ENCODE peak calls at places on chromosomes 3 and 15, in six cellular contexts. M is A673, E is dorsolateral prefrontal cortex, U is Calu3, Z is natural killer cell, Y is heart left ventricle. D is an unnamed sample.

GRCh38 chr3:153429821-153430220 is 267.8 kb downstream of the RAP2B start:
- DNase-seq in M (peak), E (no peak), U (no peak), Z (no peak), Y (no peak), D (no peak)

GRCh38 chr3:73327052-73327451 is 265.6 kb downstream of the EBLN2 start:
- DNase-seq in M (no peak), E (no peak), U (no peak), Z (no peak), Y (no peak), D (no peak)

GRCh38 chr15:62112616-62113593 is 46.1 kb downstream of the C2CD4A start:
- DNase-seq in M (peak), E (no peak), U (peak), Z (no peak), Y (no peak), D (no peak)

GRCh38 chr15:44381223-44381622 is 46.2 kb upstream of the CTDSPL2 start:
- DNase-seq in M (no peak), E (no peak), U (no peak), Z (no peak), Y (no peak), D (no peak)

GRCh38 chr3:102036015-102036414 is 186.7 kb downstream of the NFKBIZ start:
- DNase-seq in M (no peak), E (no peak), U (no peak), Z (no peak), Y (no peak), D (no peak)

GRCh38 chr3:11212784-11213183 is 58.5 kb downstream of the HRH1 start:
- DNase-seq in M (no peak), E (no peak), U (no peak), Z (no peak), Y (no peak), D (no peak)

GRCh38 chr15:71781179-71781964 is 29.0 kb upstream of the NR2E3 start:
- DNase-seq in M (no peak), E (no peak), U (no peak), Z (no peak), Y (no peak), D (peak)

GRCh38 chr3:106707347-106707746 is 669.9 kb upstream of the CCDC54 start:
- DNase-seq in M (no peak), E (no peak), U (no peak), Z (no peak), Y (no peak), D (no peak)

GRCh38 chr3:179589143-179589542 is 15.3 kb downstream of the MRPL47 start:
- DNase-seq in M (no peak), E (no peak), U (no peak), Z (no peak), Y (no peak), D (no peak)

GRCh38 chr3:50390523-50391177 is 31.3 kb upstream of the TMEM115 start:
- DNase-seq in M (no peak), E (no peak), U (no peak), Z (no peak), Y (peak), D (no peak)

GRCh38 chr15:22259881-22260421 is 179.6 kb downstream of the OR4M2 start:
- DNase-seq in M (no peak), E (no peak), U (no peak), Z (no peak), Y (no peak), D (no peak)

GRCh38 chr3:30199855-30200254 is 406.5 kb upstream of the TGFBR2 start:
- DNase-seq in M (no peak), E (no peak), U (no peak), Z (no peak), Y (no peak), D (no peak)
- TF ChIP-seq CTCF in M (no peak), E (no peak), U (no peak), Z (no peak), Y (no peak), D (no peak)

GRCh38 chr3:148975696-148976095 is 15.6 kb upstream of the GYG1 start:
- DNase-seq in M (no peak), E (no peak), U (no peak), Z (no peak), Y (no peak), D (no peak)

GRCh38 chr3:148975277-148975676 is 16.1 kb upstream of the GYG1 start:
- DNase-seq in M (no peak), E (no peak), U (no peak), Z (no peak), Y (peak), D (no peak)

DNA sequence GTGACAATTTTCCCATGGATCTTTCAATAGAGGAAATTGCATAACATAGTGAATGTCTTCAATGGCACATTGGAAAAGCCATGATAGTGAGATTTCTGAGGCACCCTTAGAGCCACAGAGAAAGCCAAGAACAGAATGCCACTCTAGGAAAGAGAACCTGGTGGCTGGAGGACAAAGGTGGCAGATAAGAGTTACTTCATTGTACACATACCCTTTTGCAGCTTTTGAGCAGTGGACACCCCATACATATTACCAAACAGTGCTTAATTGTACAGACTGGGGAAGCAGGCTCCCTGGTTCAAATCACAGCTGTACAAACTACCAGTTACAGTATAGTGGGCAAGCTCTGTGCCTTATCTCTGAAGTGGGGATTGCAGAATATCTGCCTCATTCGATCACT is 10.1 kb upstream of the GYG1 start:
- DNase-seq in M (no peak), E (no peak), U (no peak), Z (no peak), Y (no peak), D (no peak)
- TF ChIP-seq CTCF in M (no peak), E (no peak), U (no peak), Z (no peak), Y (no peak), D (no peak)

GRCh38 chr3:100956276-100956675 is 36.9 kb downstream of the ABI3BP start:
- DNase-seq in M (no peak), E (no peak), U (no peak), Z (no peak), Y (no peak), D (no peak)

GRCh38 chr3:100957407-100958100 is 35.7 kb downstream of the ABI3BP start:
- DNase-seq in M (no peak), E (no peak), U (no peak), Z (no peak), Y (no peak), D (no peak)

GRCh38 chr3:100954990-100955389 is 38.2 kb downstream of the ABI3BP start:
- DNase-seq in M (no peak), E (no peak), U (no peak), Z (no peak), Y (peak), D (no peak)

GRCh38 chr3:100954199-100954935 is 38.9 kb downstream of the ABI3BP start:
- DNase-seq in M (no peak), E (no peak), U (no peak), Z (no peak), Y (no peak), D (no peak)

DNA sequence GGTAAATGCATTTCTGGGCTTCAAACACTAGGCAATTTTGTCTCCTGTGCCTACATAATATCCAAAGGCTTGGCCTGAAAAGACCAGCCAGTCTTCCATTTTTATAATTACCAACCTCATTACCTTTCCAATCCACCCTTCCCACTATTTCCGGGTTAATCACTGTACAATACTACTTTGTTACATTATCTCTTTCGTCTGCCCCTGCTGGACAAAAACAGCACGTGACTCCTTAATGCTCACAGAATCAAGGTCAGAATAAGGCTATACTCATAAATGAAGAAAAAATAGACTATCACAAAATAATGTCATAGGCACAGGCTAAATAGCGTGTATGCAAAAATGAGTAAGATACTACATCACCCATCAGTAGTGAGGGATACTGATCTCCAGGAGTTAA is 40.1 kb downstream of the ABI3BP start:
- DNase-seq in M (no peak), E (no peak), U (no peak), Z (no peak), Y (no peak), D (no peak)
- TF ChIP-seq CTCF in M (peak), E (no peak), U (no peak), Z (no peak), Y (no peak), D (peak)

DNA sequence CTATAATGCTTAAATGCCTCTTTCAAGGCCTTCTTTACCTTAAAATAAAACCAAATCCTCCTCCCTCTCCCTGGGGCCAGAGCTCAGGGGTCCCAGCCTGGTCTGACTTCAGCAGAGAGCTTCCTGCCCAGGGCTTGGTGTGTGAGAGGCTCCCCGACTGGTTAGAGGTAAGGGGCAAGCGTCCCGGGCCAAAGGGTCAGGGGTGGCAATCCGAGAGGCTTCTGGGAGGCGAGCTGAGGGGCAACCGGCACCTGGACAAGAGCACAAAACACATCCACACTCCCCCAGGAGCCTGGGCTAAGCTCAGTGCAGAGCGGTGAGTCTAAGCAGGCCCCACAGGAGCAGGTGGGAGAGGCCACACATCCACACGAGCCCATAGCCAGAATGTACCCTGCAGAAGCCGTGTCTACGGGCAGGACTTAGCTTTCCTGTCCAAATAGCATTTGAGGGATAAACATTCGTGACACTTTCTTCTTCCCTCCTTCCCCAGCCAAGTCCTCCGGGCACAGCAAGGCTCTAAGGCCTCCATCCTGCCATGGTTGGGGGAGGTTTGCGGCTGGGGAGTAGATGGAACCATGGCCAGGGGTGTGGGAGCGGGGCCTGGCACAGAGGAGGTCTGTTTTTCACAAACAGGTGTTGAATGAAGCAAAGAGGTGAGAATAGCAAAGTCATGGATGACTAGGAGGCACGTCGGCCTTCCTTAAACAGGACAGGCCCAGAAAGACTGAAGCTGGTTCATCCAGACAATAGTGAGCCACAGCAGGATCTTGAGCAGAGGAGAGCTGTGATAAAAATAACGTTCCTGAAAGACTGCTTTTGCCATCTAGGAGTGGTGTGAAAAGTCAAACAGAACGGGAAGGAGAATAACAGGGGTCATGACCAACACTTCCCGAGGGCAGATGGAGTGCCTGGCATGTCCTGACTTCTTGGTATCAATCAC is 98.7 kb upstream of the IQSEC1 start:
- DNase-seq in M (no peak), E (no peak), U (no peak), Z (no peak), Y (peak), D (no peak)
- TF ChIP-seq CTCF in M (no peak), E (no peak), U (no peak), Z (no peak), Y (no peak), D (no peak)

DNA sequence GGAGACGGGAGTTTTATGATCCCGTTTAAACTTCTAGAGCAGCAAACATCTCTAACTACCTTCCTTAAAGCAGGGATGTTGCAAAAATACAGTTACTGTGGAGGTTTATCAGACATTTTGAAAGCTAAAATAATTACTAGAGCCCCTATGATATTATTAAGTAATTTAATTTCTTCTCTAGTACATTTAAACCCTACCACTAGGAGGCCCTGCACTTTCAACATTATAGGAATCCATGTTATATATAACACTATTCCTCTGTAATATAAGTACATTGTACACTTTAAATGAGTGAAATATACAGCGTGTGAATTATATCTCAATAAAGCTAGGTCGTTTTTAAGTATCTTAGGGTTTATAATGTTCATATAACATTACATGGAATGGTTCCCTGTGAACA is 11.5 kb downstream of the SETMAR start:
- DNase-seq in M (no peak), E (no peak), U (no peak), Z (no peak), Y (no peak), D (no peak)
- TF ChIP-seq CTCF in M (peak), E (no peak), U (no peak), Z (peak), Y (no peak), D (peak)

GRCh38 chr3:76024640-76025039 is 239.3 kb upstream of the ZNF717 start:
- DNase-seq in M (peak), E (no peak), U (no peak), Z (no peak), Y (no peak), D (no peak)
- TF ChIP-seq CTCF in M (peak), E (peak), U (no peak), Z (no peak), Y (peak), D (peak)

GRCh38 chr3:133926736-133927542 is 31.3 kb upstream of the RAB6B start:
- DNase-seq in M (peak), E (no peak), U (peak), Z (no peak), Y (no peak), D (peak)
- TF ChIP-seq CTCF in M (peak), E (no peak), U (no peak), Z (no peak), Y (no peak), D (no peak)

GRCh38 chr3:127748754-127749327 is 73.5 kb downstream of the MGLL start:
- DNase-seq in M (no peak), E (no peak), U (no peak), Z (no peak), Y (no peak), D (no peak)

GRCh38 chr3:127749361-127749760 is 73.0 kb downstream of the MGLL start:
- DNase-seq in M (no peak), E (no peak), U (no peak), Z (no peak), Y (no peak), D (no peak)

GRCh38 chr3:127746400-127747057 is 73.8 kb downstream of the ABTB1 start:
- DNase-seq in M (no peak), E (no peak), U (peak), Z (no peak), Y (peak), D (no peak)

GRCh38 chr3:127747066-127747465 is 74.3 kb downstream of the ABTB1 start:
- DNase-seq in M (no peak), E (no peak), U (no peak), Z (no peak), Y (no peak), D (no peak)

DNA sequence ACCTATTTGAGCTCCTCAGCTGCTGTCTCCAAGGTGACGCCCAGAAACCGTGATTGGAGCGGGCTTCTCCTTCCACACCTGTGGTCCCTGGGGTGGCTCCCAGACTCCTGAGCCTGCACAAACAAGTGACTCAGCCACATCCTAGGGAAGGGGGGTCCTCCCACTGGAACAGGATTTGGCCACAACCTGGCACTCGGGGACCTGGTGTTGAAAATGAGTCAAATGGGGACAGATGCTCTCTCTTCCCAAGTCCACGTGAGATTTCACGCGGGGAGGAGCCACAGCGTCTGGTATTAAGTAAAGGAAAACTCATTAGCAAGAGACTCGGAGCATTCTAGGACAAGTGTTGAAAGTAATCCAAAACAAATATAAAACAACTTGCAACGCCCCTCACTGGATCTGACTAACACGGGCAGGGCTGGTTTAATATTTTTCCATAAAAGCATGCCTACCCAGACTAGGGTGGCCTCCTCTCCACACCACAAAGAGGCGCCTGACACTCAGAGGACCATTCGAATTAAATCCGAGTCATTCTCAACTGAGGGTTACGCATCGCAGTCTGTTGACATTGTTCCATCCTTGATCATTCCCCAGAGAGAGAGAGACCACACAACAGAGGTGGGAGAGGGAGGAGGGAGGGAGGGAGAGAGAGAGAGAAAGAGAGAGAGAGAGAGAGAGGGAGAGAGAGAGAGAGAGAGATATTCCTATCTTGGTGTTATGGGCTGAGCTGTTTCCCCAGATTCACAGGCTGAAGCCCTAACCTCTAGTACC is 74.4 kb downstream of the MGLL start:
- DNase-seq in M (no peak), E (no peak), U (peak), Z (no peak), Y (peak), D (no peak)
- TF ChIP-seq CTCF in M (no peak), E (no peak), U (no peak), Z (no peak), Y (peak), D (no peak)

D was measured in type B pancreatic cell.